ENCODE peak calls at places on chromosomes 12 and 14, in five cellular contexts. S, N, K, M and X are unnamed samples.

GRCh38 chr14:36784541-36784940 is 122.9 kb downstream of the PAX9 start:
- DNase-seq in N (peak), K (no peak), M (no peak), S (no peak), X (no peak)

GRCh38 chr14:68801631-68802030 is 8.8 kb upstream of the ZFP36L1 start:
- DNase-seq in N (no peak), S (no peak), M (no peak), K (no peak), X (no peak)

GRCh38 chr12:121858662-121859572 is at the start of gene HPD:
- DNase-seq in S (peak), K (no peak), N (peak), M (peak), X (no peak)

GRCh38 chr14:100017578-100017977 is 47.6 kb upstream of the EVL start:
- DNase-seq in M (no peak), S (no peak), K (no peak), N (peak), X (no peak)

GRCh38 chr12:108430245-108430644 is 84.8 kb upstream of the FICD start:
- DNase-seq in N (peak), S (no peak), K (no peak), M (no peak), X (no peak)

GRCh38 chr14:20008156-20008555 is 6.2 kb downstream of the OR4Q2 start:
- DNase-seq in S (no peak), K (no peak), M (no peak), N (no peak), X (no peak)

GRCh38 chr12:82027612-82028011 is 268.5 kb upstream of the PPFIA2 start:
- DNase-seq in M (no peak), S (no peak), K (peak), N (no peak), X (no peak)

GRCh38 chr14:101894365-101895113 is 69.8 kb upstream of the DYNC1H1 start:
- DNase-seq in M (no peak), K (no peak), S (no peak), N (no peak), X (no peak)

GRCh38 chr14:68677476-68677875 is 115.4 kb downstream of the ZFP36L1 start:
- DNase-seq in K (no peak), S (no peak), M (no peak), N (no peak), X (no peak)

GRCh38 chr12:14656846-14657245 is 39.6 kb downstream of the GUCY2C start:
- DNase-seq in S (no peak), K (no peak), N (no peak), M (no peak), X (no peak)

GRCh38 chr12:110102255-110102654 is 21.9 kb upstream of the IFT81 start:
- DNase-seq in M (peak), K (peak), S (no peak), N (peak), X (no peak)

GRCh38 chr12:27335364-27336145 is 2.9 kb downstream of the BMAL2 start:
- DNase-seq in S (no peak), M (no peak), N (peak), K (no peak), X (no peak)

GRCh38 chr12:26787125-26787495 is 45.9 kb downstream of the ITPR2 start:
- DNase-seq in N (peak), S (no peak), M (peak), K (no peak), X (no peak)

GRCh38 chr12:56120158-56120846 is 2.2 kb downstream of the ZC3H10 start:
- DNase-seq in M (no peak), N (peak), K (no peak), S (no peak), X (no peak)

GRCh38 chr12:54411398-54412241 is 7.4 kb downstream of the ITGA5 start:
- DNase-seq in M (peak), S (no peak), N (peak), K (peak), X (peak)

GRCh38 chr12:79266511-79267129 is 402.0 kb downstream of the SYT1 start:
- DNase-seq in N (no peak), M (no peak), K (no peak), S (no peak), X (no peak)

GRCh38 chr12:125243811-125244210 is 178.6 kb downstream of the AACS start:
- DNase-seq in S (no peak), N (no peak), K (no peak), M (no peak), X (no peak)

GRCh38 chr14:22908601-22909000 is 10.3 kb downstream of the RBM23 start:
- DNase-seq in K (no peak), N (no peak), S (no peak), M (peak), X (no peak)

GRCh38 chr14:30921788-30922187 is 47.4 kb downstream of the COCH start:
- DNase-seq in N (no peak), S (no peak), M (no peak), K (no peak), X (no peak)

GRCh38 chr12:51823875-51824565 is 24.5 kb downstream of the FIGNL2 start:
- DNase-seq in K (peak), S (no peak), M (peak), N (peak), X (no peak)